ENCODE peak calls at places on chromosomes 4 and X, in ten cellular contexts. One of them, this sample, is unnamed. For H3K27me3, the result is how much of the 10 kb centered on the place peaks cover.

GRCh38 chrX:68369559-68369958 is 63.7 kb downstream of the OPHN1 start:
- DNase-seq in heart right ventricle: no peak
- DNase-seq in dorsolateral prefrontal cortex: no peak
- DNase-seq in SJSA1: no peak
- DNase-seq in Peyer's patch: no peak
- DNase-seq in heart left ventricle: no peak
- DNase-seq in colonic mucosa: no peak
- DNase-seq in hepatocyte: no peak
- DNase-seq in transverse colon: no peak
- DNase-seq in breast epithelium: no peak
- DNase-seq in this sample: no peak

GRCh38 chr4:61580721-61581377 is 380.7 kb downstream of the ADGRL3 start:
- DNase-seq in heart right ventricle: no peak
- DNase-seq in dorsolateral prefrontal cortex: no peak
- DNase-seq in SJSA1: no peak
- DNase-seq in Peyer's patch: no peak
- DNase-seq in heart left ventricle: no peak
- DNase-seq in colonic mucosa: no peak
- DNase-seq in hepatocyte: no peak
- DNase-seq in transverse colon: no peak
- DNase-seq in breast epithelium: no peak
- DNase-seq in this sample: no peak

GRCh38 chr4:89733936-89734335 is 103.0 kb downstream of the SNCA start:
- DNase-seq in heart right ventricle: no peak
- DNase-seq in dorsolateral prefrontal cortex: no peak
- DNase-seq in SJSA1: no peak
- DNase-seq in Peyer's patch: no peak
- DNase-seq in heart left ventricle: no peak
- DNase-seq in colonic mucosa: no peak
- DNase-seq in hepatocyte: no peak
- DNase-seq in transverse colon: no peak
- DNase-seq in breast epithelium: no peak
- DNase-seq in this sample: no peak

GRCh38 chrX:77451041-77451440 is 3.9 kb downstream of the FGF16 start:
- DNase-seq in heart right ventricle: no peak
- DNase-seq in dorsolateral prefrontal cortex: no peak
- DNase-seq in SJSA1: no peak
- DNase-seq in Peyer's patch: no peak
- DNase-seq in heart left ventricle: no peak
- DNase-seq in colonic mucosa: no peak
- DNase-seq in hepatocyte: no peak
- DNase-seq in transverse colon: no peak
- DNase-seq in breast epithelium: no peak
- DNase-seq in this sample: no peak

GRCh38 chr4:114807759-114808404 is 209.3 kb downstream of the UGT8 start:
- DNase-seq in heart right ventricle: no peak
- DNase-seq in dorsolateral prefrontal cortex: peak
- DNase-seq in SJSA1: no peak
- DNase-seq in Peyer's patch: peak
- DNase-seq in heart left ventricle: no peak
- DNase-seq in colonic mucosa: peak
- DNase-seq in hepatocyte: peak
- DNase-seq in transverse colon: no peak
- DNase-seq in breast epithelium: no peak
- DNase-seq in this sample: no peak

GRCh38 chr4:73948990-73949706 is 32.7 kb downstream of the PF4 start:
- DNase-seq in heart right ventricle: no peak
- DNase-seq in dorsolateral prefrontal cortex: no peak
- DNase-seq in SJSA1: no peak
- DNase-seq in Peyer's patch: no peak
- DNase-seq in heart left ventricle: no peak
- DNase-seq in colonic mucosa: no peak
- DNase-seq in hepatocyte: no peak
- DNase-seq in transverse colon: no peak
- DNase-seq in breast epithelium: no peak
- DNase-seq in this sample: no peak

GRCh38 chr4:8538703-8539567 is 41.3 kb upstream of the GPR78 start:
- DNase-seq in heart right ventricle: no peak
- DNase-seq in dorsolateral prefrontal cortex: no peak
- DNase-seq in SJSA1: peak
- DNase-seq in Peyer's patch: no peak
- DNase-seq in heart left ventricle: peak
- DNase-seq in colonic mucosa: no peak
- DNase-seq in hepatocyte: no peak
- DNase-seq in transverse colon: no peak
- DNase-seq in breast epithelium: peak
- DNase-seq in this sample: no peak

GRCh38 chrX:133495464-133496391 is 80.4 kb upstream of the GPC4 start:
- DNase-seq in heart right ventricle: peak
- DNase-seq in dorsolateral prefrontal cortex: no peak
- DNase-seq in SJSA1: no peak
- DNase-seq in Peyer's patch: peak
- DNase-seq in heart left ventricle: no peak
- DNase-seq in colonic mucosa: peak
- DNase-seq in hepatocyte: peak
- DNase-seq in transverse colon: peak
- DNase-seq in breast epithelium: peak
- DNase-seq in this sample: peak

GRCh38 chrX:120726294-120726693 is 96.4 kb upstream of the C1GALT1C1 start:
- DNase-seq in heart right ventricle: no peak
- DNase-seq in dorsolateral prefrontal cortex: no peak
- DNase-seq in SJSA1: no peak
- DNase-seq in Peyer's patch: no peak
- DNase-seq in heart left ventricle: no peak
- DNase-seq in colonic mucosa: no peak
- DNase-seq in hepatocyte: no peak
- DNase-seq in transverse colon: no peak
- DNase-seq in breast epithelium: no peak
- DNase-seq in this sample: no peak

GRCh38 chr4:52939739-52940138 is 77.6 kb downstream of the RASL11B start:
- DNase-seq in heart right ventricle: no peak
- DNase-seq in dorsolateral prefrontal cortex: no peak
- DNase-seq in SJSA1: no peak
- DNase-seq in Peyer's patch: no peak
- DNase-seq in heart left ventricle: no peak
- DNase-seq in colonic mucosa: no peak
- DNase-seq in hepatocyte: no peak
- DNase-seq in transverse colon: no peak
- DNase-seq in breast epithelium: no peak
- DNase-seq in this sample: no peak

GRCh38 chrX:47796433-47796906 is 40.2 kb upstream of the ZNF81 start:
- DNase-seq in heart right ventricle: no peak
- DNase-seq in dorsolateral prefrontal cortex: no peak
- DNase-seq in SJSA1: no peak
- DNase-seq in Peyer's patch: no peak
- DNase-seq in heart left ventricle: no peak
- DNase-seq in colonic mucosa: no peak
- DNase-seq in hepatocyte: no peak
- DNase-seq in transverse colon: no peak
- DNase-seq in breast epithelium: no peak
- DNase-seq in this sample: no peak

GRCh38 chrX:51893931-51894696 is 691 bp downstream of the MAGED1 start:
- DNase-seq in heart right ventricle: no peak
- DNase-seq in dorsolateral prefrontal cortex: no peak
- DNase-seq in SJSA1: no peak
- DNase-seq in Peyer's patch: no peak
- DNase-seq in heart left ventricle: no peak
- DNase-seq in colonic mucosa: peak
- DNase-seq in hepatocyte: peak
- DNase-seq in transverse colon: no peak
- DNase-seq in breast epithelium: no peak
- DNase-seq in this sample: no peak
- H3K27ac ChIP-seq in heart right ventricle: peak
- H3K27ac ChIP-seq in dorsolateral prefrontal cortex: peak
- H3K27ac ChIP-seq in SJSA1: peak
- H3K27ac ChIP-seq in Peyer's patch: peak
- H3K27ac ChIP-seq in heart left ventricle: peak
- H3K27ac ChIP-seq in colonic mucosa: no peak
- H3K27ac ChIP-seq in hepatocyte: peak
- H3K27ac ChIP-seq in transverse colon: peak
- H3K27ac ChIP-seq in breast epithelium: peak
- H3K27ac ChIP-seq in this sample: peak

DNA sequence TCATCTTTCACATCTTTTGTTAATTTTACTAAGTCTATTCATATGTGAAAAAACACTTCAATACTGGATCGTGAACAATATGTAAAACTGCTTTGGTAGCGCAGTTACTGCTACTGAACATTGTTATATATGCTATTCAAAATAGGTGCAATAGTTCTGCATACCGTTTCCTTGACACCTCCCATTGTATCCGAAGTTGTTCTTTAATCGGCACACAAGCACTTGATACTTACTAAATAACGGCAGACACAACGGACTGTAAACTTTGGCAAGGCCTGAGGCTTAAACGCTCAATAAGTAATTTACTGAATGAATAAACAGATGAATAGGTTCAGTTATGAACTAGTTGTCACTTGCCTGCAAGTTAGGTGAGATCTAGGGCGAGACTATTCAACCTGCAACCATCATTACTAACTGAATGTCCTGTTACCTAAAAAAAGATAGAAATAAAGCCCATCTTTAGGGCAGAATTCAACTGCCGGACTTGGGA is 620 bp downstream of the ANAPC10 start:
- DNase-seq in heart right ventricle: no peak
- DNase-seq in dorsolateral prefrontal cortex: no peak
- DNase-seq in SJSA1: no peak
- DNase-seq in Peyer's patch: no peak
- DNase-seq in heart left ventricle: no peak
- DNase-seq in colonic mucosa: peak
- DNase-seq in hepatocyte: no peak
- DNase-seq in transverse colon: no peak
- DNase-seq in breast epithelium: no peak
- DNase-seq in this sample: no peak
- H3K4me3 ChIP-seq in heart right ventricle: peak
- H3K4me3 ChIP-seq in dorsolateral prefrontal cortex: peak
- H3K4me3 ChIP-seq in SJSA1: peak
- H3K4me3 ChIP-seq in Peyer's patch: peak
- H3K4me3 ChIP-seq in heart left ventricle: peak
- H3K4me3 ChIP-seq in colonic mucosa: peak
- H3K4me3 ChIP-seq in hepatocyte: peak
- H3K4me3 ChIP-seq in transverse colon: peak
- H3K4me3 ChIP-seq in breast epithelium: peak
- H3K4me3 ChIP-seq in this sample: peak

GRCh38 chr4:133150643-133151300 is 1.7 kb downstream of the PCDH10 start:
- DNase-seq in heart right ventricle: no peak
- DNase-seq in dorsolateral prefrontal cortex: peak
- DNase-seq in SJSA1: no peak
- DNase-seq in Peyer's patch: no peak
- DNase-seq in heart left ventricle: peak
- DNase-seq in colonic mucosa: no peak
- DNase-seq in hepatocyte: peak
- DNase-seq in transverse colon: no peak
- DNase-seq in breast epithelium: no peak
- DNase-seq in this sample: no peak

GRCh38 chr4:133152330-133152791 is 3.3 kb downstream of the PCDH10 start:
- DNase-seq in heart right ventricle: no peak
- DNase-seq in dorsolateral prefrontal cortex: no peak
- DNase-seq in SJSA1: no peak
- DNase-seq in Peyer's patch: no peak
- DNase-seq in heart left ventricle: no peak
- DNase-seq in colonic mucosa: no peak
- DNase-seq in hepatocyte: no peak
- DNase-seq in transverse colon: no peak
- DNase-seq in breast epithelium: no peak
- DNase-seq in this sample: no peak

GRCh38 chr4:133149932-133150642 is 993 bp downstream of the PCDH10 start:
- DNase-seq in heart right ventricle: no peak
- DNase-seq in dorsolateral prefrontal cortex: no peak
- DNase-seq in SJSA1: no peak
- DNase-seq in Peyer's patch: no peak
- DNase-seq in heart left ventricle: no peak
- DNase-seq in colonic mucosa: no peak
- DNase-seq in hepatocyte: no peak
- DNase-seq in transverse colon: no peak
- DNase-seq in breast epithelium: no peak
- DNase-seq in this sample: no peak

GRCh38 chr4:133151681-133152329 is 2.7 kb downstream of the PCDH10 start:
- DNase-seq in heart right ventricle: no peak
- DNase-seq in dorsolateral prefrontal cortex: peak
- DNase-seq in SJSA1: no peak
- DNase-seq in Peyer's patch: no peak
- DNase-seq in heart left ventricle: peak
- DNase-seq in colonic mucosa: no peak
- DNase-seq in hepatocyte: peak
- DNase-seq in transverse colon: no peak
- DNase-seq in breast epithelium: no peak
- DNase-seq in this sample: no peak

DNA sequence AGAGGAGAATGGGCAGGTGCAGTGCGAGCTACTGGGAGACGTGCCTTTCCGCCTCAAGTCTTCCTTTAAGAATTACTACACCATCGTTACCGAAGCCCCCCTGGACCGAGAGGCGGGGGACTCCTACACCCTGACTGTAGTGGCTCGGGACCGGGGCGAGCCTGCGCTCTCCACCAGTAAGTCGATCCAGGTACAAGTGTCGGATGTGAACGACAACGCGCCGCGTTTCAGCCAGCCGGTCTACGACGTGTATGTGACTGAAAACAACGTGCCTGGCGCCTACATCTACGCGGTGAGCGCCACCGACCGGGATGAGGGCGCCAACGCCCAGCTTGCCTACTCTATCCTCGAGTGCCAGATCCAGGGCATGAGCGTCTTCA is 2.2 kb downstream of the PCDH10 start:
- DNase-seq in heart right ventricle: no peak
- DNase-seq in dorsolateral prefrontal cortex: peak
- DNase-seq in SJSA1: no peak
- DNase-seq in Peyer's patch: no peak
- DNase-seq in heart left ventricle: peak
- DNase-seq in colonic mucosa: no peak
- DNase-seq in hepatocyte: no peak
- DNase-seq in transverse colon: no peak
- DNase-seq in breast epithelium: no peak
- DNase-seq in this sample: no peak
- H3K27me3 ChIP-seq in heart right ventricle: half or more
- H3K27me3 ChIP-seq in dorsolateral prefrontal cortex: under half
- H3K27me3 ChIP-seq in SJSA1: under half
- H3K27me3 ChIP-seq in Peyer's patch: under half
- H3K27me3 ChIP-seq in heart left ventricle: half or more
- H3K27me3 ChIP-seq in colonic mucosa: half or more
- H3K27me3 ChIP-seq in hepatocyte: half or more
- H3K27me3 ChIP-seq in transverse colon: half or more
- H3K27me3 ChIP-seq in breast epithelium: half or more
- H3K27me3 ChIP-seq in this sample: half or more

DNA sequence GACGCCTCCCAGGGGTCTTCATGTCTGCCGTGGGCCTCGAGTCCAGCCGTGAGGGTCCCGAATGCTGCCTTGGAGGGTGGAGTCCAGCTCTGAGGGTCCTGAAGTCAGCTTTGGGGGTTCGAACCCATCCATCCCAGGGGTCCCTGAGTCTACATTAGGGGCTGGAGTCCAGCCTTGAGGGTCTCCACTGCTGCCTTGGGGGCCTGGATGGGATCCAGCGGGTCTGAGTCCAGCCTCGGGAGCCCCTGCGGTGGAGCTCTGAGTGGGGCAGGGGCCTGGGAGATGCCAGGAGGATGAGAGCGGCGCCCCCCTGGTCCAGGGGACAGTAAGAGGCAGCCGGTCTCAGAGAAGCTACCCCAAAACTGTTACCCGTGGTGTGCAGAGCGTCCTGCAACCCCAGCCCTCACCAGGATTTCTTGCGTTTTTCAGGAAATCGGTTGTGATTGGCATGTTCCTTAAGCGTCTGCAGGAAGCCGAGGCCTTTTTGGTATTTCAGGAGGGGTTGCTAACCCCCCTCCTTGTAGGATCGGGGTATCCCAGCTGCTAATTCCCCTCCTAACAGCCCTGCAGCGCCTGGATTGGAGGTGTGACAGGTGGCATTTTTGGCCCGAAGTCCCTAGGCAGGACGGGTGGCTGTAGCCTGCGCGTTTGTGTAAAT is 1.7 kb upstream of the GTPBP6 start:
- DNase-seq in heart right ventricle: no peak
- DNase-seq in dorsolateral prefrontal cortex: peak
- DNase-seq in SJSA1: peak
- DNase-seq in Peyer's patch: no peak
- DNase-seq in heart left ventricle: peak
- DNase-seq in colonic mucosa: peak
- DNase-seq in hepatocyte: no peak
- DNase-seq in transverse colon: peak
- DNase-seq in breast epithelium: no peak
- DNase-seq in this sample: no peak
- H3K27ac ChIP-seq in heart right ventricle: no peak
- H3K27ac ChIP-seq in dorsolateral prefrontal cortex: no peak
- H3K27ac ChIP-seq in SJSA1: no peak
- H3K27ac ChIP-seq in Peyer's patch: peak
- H3K27ac ChIP-seq in heart left ventricle: no peak
- H3K27ac ChIP-seq in colonic mucosa: no peak
- H3K27ac ChIP-seq in hepatocyte: no peak
- H3K27ac ChIP-seq in transverse colon: peak
- H3K27ac ChIP-seq in breast epithelium: no peak
- H3K27ac ChIP-seq in this sample: peak